ENCODE peak calls at places on chromosomes 11 and 22, in ten cellular contexts. V is CD4-positive, alpha-beta T cell; E is posterior vena cava; O is choroid plexus epithelial cell; K is activated CD4-positive, alpha-beta T cell treated with anti-CD3 and anti-CD28 coated beads, Interleukin-2, amount 50 U/mL, for 1 hour; X is T-helper 1 cell; A is fibroblast of the aortic adventitia; M is OCI-M1; C is smooth muscle cell of the brain vasculature; N is GM23338. B is an unnamed sample.

GRCh38 chr11:99822846-99823565 is 802.3 kb downstream of the CNTN5 start:
- DNase-seq in V (no peak), E (no peak), O (peak), K (no peak), X (no peak), A (no peak), M (no peak), C (no peak), N (no peak), B (no peak)

GRCh38 chr22:25057013-25057881 is 104.7 kb downstream of the KIAA1671 start:
- DNase-seq in V (peak), E (peak), O (peak), K (peak), X (peak), A (peak), M (peak), C (peak), N (peak), B (peak)

GRCh38 chr11:78281511-78281910 is 92.8 kb downstream of the USP35 start:
- DNase-seq in V (no peak), E (no peak), O (no peak), K (no peak), X (no peak), A (peak), M (peak), C (no peak), N (no peak), B (no peak)

GRCh38 chr11:100753562-100753961 is 66.5 kb downstream of the ARHGAP42 start:
- DNase-seq in V (no peak), E (no peak), O (no peak), K (no peak), X (no peak), A (no peak), M (no peak), C (no peak), N (peak), B (no peak)

GRCh38 chr11:101434241-101434640 is 149.6 kb downstream of the TRPC6 start:
- DNase-seq in V (no peak), E (no peak), O (no peak), K (no peak), X (no peak), A (no peak), M (no peak), C (no peak), N (no peak), B (no peak)

GRCh38 chr11:18692941-18693760 is 5.4 kb upstream of the TMEM86A start:
- DNase-seq in V (no peak), E (no peak), O (no peak), K (no peak), X (no peak), A (no peak), M (peak), C (no peak), N (no peak), B (no peak)

GRCh38 chr11:62682518-62682917 is 3.6 kb upstream of the UBXN1 start:
- DNase-seq in V (no peak), E (no peak), O (no peak), K (no peak), X (no peak), A (no peak), M (no peak), C (no peak), N (no peak), B (no peak)

GRCh38 chr11:12803086-12803826 is 129.0 kb downstream of the TEAD1 start:
- DNase-seq in V (no peak), E (no peak), O (no peak), K (no peak), X (no peak), A (peak), M (no peak), C (no peak), N (no peak), B (no peak)

GRCh38 chr11:47354913-47355282 is 2.4 kb upstream of the MYBPC3 start:
- DNase-seq in V (no peak), E (no peak), O (peak), K (no peak), X (no peak), A (no peak), M (no peak), C (no peak), N (peak), B (no peak)

GRCh38 chr11:35794850-35795249 is 132.3 kb downstream of the TRIM44 start:
- DNase-seq in V (no peak), E (no peak), O (peak), K (no peak), X (no peak), A (peak), M (no peak), C (no peak), N (no peak), B (no peak)

GRCh38 chr11:29564501-29564900 is 452.3 kb downstream of the KCNA4 start:
- DNase-seq in V (no peak), E (no peak), O (no peak), K (no peak), X (no peak), A (no peak), M (no peak), C (no peak), N (no peak), B (no peak)

GRCh38 chr11:45644981-45645889 is 20.2 kb downstream of the CHST1 start:
- DNase-seq in V (no peak), E (peak), O (no peak), K (no peak), X (no peak), A (no peak), M (no peak), C (no peak), N (no peak), B (no peak)

GRCh38 chr11:95297680-95298452 is 66.9 kb upstream of the SESN3 start:
- DNase-seq in V (no peak), E (no peak), O (no peak), K (no peak), X (no peak), A (no peak), M (no peak), C (no peak), N (no peak), B (no peak)

GRCh38 chr11:96254087-96254486 is 88.9 kb downstream of the MAML2 start:
- DNase-seq in V (no peak), E (no peak), O (peak), K (no peak), X (peak), A (no peak), M (no peak), C (no peak), N (peak), B (no peak)

GRCh38 chr11:23555085-23555484 is 694.8 kb upstream of the CCDC179 start:
- DNase-seq in V (no peak), E (no peak), O (peak), K (no peak), X (no peak), A (peak), M (no peak), C (peak), N (no peak), B (no peak)

GRCh38 chr11:119615003-119615878 is 113.8 kb downstream of the NECTIN1 start:
- DNase-seq in V (no peak), E (peak), O (peak), K (no peak), X (peak), A (peak), M (peak), C (no peak), N (no peak), B (no peak)

GRCh38 chr11:33396361-33396760 is 139.2 kb downstream of the HIPK3 start:
- DNase-seq in V (no peak), E (no peak), O (no peak), K (no peak), X (no peak), A (no peak), M (no peak), C (no peak), N (no peak), B (no peak)

GRCh38 chr11:110295487-110296225 is 758 bp downstream of the RDX start:
- DNase-seq in V (peak), E (peak), O (peak), K (peak), X (peak), A (peak), M (peak), C (no peak), N (peak), B (peak)

GRCh38 chr22:34437140-34437539 is 516.9 kb upstream of the LARGE1 start:
- DNase-seq in V (no peak), E (no peak), O (no peak), K (no peak), X (no peak), A (no peak), M (no peak), C (no peak), N (no peak), B (no peak)

GRCh38 chr22:31870890-31871289 is 73.4 kb upstream of the YWHAH start:
- DNase-seq in V (no peak), E (no peak), O (peak), K (no peak), X (no peak), A (no peak), M (no peak), C (no peak), N (no peak), B (no peak)

GRCh38 chr11:5197538-5197937 is 2.9 kb downstream of the OR51V1 start:
- DNase-seq in V (no peak), E (no peak), O (peak), K (no peak), X (no peak), A (no peak), M (peak), C (no peak), N (no peak), B (no peak)

GRCh38 chr11:119684361-119685072 is 44.5 kb downstream of the NECTIN1 start:
- DNase-seq in V (no peak), E (no peak), O (peak), K (no peak), X (peak), A (peak), M (peak), C (no peak), N (no peak), B (no peak)

GRCh38 chr11:66856496-66857233 is at the start of gene LRFN4:
- DNase-seq in V (peak), E (no peak), O (no peak), K (peak), X (no peak), A (no peak), M (peak), C (no peak), N (peak), B (no peak)

GRCh38 chr11:64876835-64877341 is 1.5 kb downstream of the EHD1 start:
- DNase-seq in V (no peak), E (no peak), O (no peak), K (no peak), X (no peak), A (peak), M (no peak), C (no peak), N (no peak), B (no peak)

GRCh38 chr22:49630448-49630946 is 197.2 kb downstream of the BRD1 start:
- DNase-seq in V (no peak), E (no peak), O (no peak), K (no peak), X (no peak), A (no peak), M (no peak), C (no peak), N (no peak), B (no peak)

GRCh38 chr22:43957871-43958270 is 2.6 kb downstream of the SAMM50 start:
- DNase-seq in V (no peak), E (no peak), O (peak), K (no peak), X (no peak), A (peak), M (no peak), C (no peak), N (no peak), B (no peak)

B was measured in omental fat pad.